ENCODE peak calls at places on chromosome 20, in four cellular contexts. X, R, I and F are unnamed samples.

GRCh38 chr20:48295445-48295903 is 510.2 kb upstream of the SULF2 start:
- DNase-seq in R (peak; percentile 87), I (peak; percentile 87), X (peak; percentile 75), F (peak; percentile 98)

GRCh38 chr20:17678295-17678694 is 3.7 kb downstream of the RRBP1 start:
- DNase-seq in X (no peak), I (peak; percentile 15), R (peak; percentile 52), F (no peak)

GRCh38 chr20:1291191-1291741 is 25.2 kb downstream of the SNPH start:
- DNase-seq in I (peak; percentile 26), X (peak; percentile 19), R (peak; percentile 60), F (no peak)

GRCh38 chr20:45343867-45344721 is 4.1 kb downstream of the SDC4 start:
- DNase-seq in X (peak; percentile 85), R (peak; percentile 93), I (peak; percentile 92), F (peak; percentile 98)

GRCh38 chr20:59470521-59470920 is 133.8 kb upstream of the PHACTR3 start:
- DNase-seq in X (no peak), I (no peak), R (no peak), F (no peak)

GRCh38 chr20:53578492-53579222 is 15.0 kb downstream of the ZNF217 start:
- DNase-seq in I (peak; percentile 95), R (peak; percentile 89), X (peak; percentile 92), F (peak; percentile 100)

GRCh38 chr20:17571153-17571527 is 1.3 kb downstream of the DSTN start:
- DNase-seq in R (no peak), X (no peak), I (peak; percentile 52), F (no peak)

GRCh38 chr20:19785173-19785799 is 27.2 kb downstream of the RIN2 start:
- DNase-seq in X (no peak), I (peak; percentile 56), R (peak; percentile 64), F (no peak)

GRCh38 chr20:63009988-63010769 is 3.4 kb upstream of the BHLHE23 start:
- DNase-seq in I (no peak), R (no peak), X (no peak), F (no peak)

GRCh38 chr20:50596694-50597021 is 86.5 kb downstream of the PTPN1 start:
- DNase-seq in I (no peak), R (no peak), X (no peak), F (no peak)

GRCh38 chr20:13068336-13068735 is 59.6 kb downstream of the SPTLC3 start:
- DNase-seq in R (no peak), X (peak; percentile 46), I (no peak), F (peak; percentile 45)

GRCh38 chr20:38109657-38110524 is 55.2 kb downstream of the TGM2 start:
- DNase-seq in I (peak; percentile 96), X (peak; percentile 75), R (peak; percentile 92), F (peak; percentile 99)

GRCh38 chr20:44615876-44616603 is 33.7 kb downstream of the PKIG start:
- DNase-seq in R (no peak), I (no peak), X (no peak), F (no peak)

GRCh38 chr20:51014797-51015722 is 7.8 kb downstream of the KCNG1 start:
- DNase-seq in X (peak; percentile 80), I (peak; percentile 71), R (peak; percentile 68), F (peak; percentile 90)

GRCh38 chr20:63955281-63955845 is 853 bp downstream of the UCKL1 start:
- DNase-seq in I (peak; percentile 33), R (peak; percentile 57), X (peak; percentile 69), F (peak; percentile 35)

GRCh38 chr20:58700823-58701222 is 8.2 kb downstream of the NPEPL1 start:
- DNase-seq in I (no peak), X (no peak), R (no peak), F (no peak)

GRCh38 chr20:53579581-53580375 is 13.9 kb downstream of the ZNF217 start:
- DNase-seq in X (peak; percentile 42), R (peak; percentile 68), I (peak; percentile 90), F (peak; percentile 99)

GRCh38 chr20:51930775-51931174 is 128.5 kb upstream of the SALL4 start:
- DNase-seq in R (peak; percentile 81), I (peak; percentile 72), X (peak; percentile 68), F (peak; percentile 75)

GRCh38 chr20:53875452-53875851 is 194.9 kb downstream of the BCAS1 start:
- DNase-seq in R (no peak), X (no peak), I (no peak), F (no peak)

GRCh38 chr20:49006446-49006980 is 39.6 kb upstream of the CSE1L start:
- DNase-seq in I (no peak), X (no peak), R (no peak), F (no peak)

GRCh38 chr20:63315240-63315981 is 22.4 kb downstream of the COL20A1 start:
- DNase-seq in I (no peak), X (no peak), R (no peak), F (no peak)

GRCh38 chr20:53755733-53756523 is 162.3 kb upstream of the ZNF217 start:
- DNase-seq in I (no peak), R (no peak), X (no peak), F (no peak)

GRCh38 chr20:4684837-4685413 is 36.8 kb upstream of the PRND start:
- DNase-seq in X (peak; percentile 34), R (peak; percentile 94), I (peak; percentile 76), F (peak; percentile 61)

GRCh38 chr20:25361287-25361683 is 29.4 kb downstream of the ABHD12 start:
- DNase-seq in X (no peak), R (no peak), I (no peak), F (no peak)

GRCh38 chr20:14295238-14295637 is 42.2 kb downstream of the FLRT3 start:
- DNase-seq in I (no peak), X (no peak), R (no peak), F (no peak)

GRCh38 chr20:7301807-7302206 is 534.3 kb downstream of the BMP2 start:
- DNase-seq in X (no peak), I (no peak), R (no peak), F (no peak)

GRCh38 chr20:12166053-12166717 is 248.5 kb downstream of the BTBD3 start:
- DNase-seq in R (peak; percentile 89), I (peak; percentile 96), X (peak; percentile 66), F (peak; percentile 83)

GRCh38 chr20:46937827-46938226 is 43.2 kb downstream of the EYA2 start:
- DNase-seq in I (no peak), X (no peak), R (no peak), F (no peak)

GRCh38 chr20:46940616-46941015 is 46.0 kb downstream of the EYA2 start:
- DNase-seq in X (no peak), I (no peak), R (no peak), F (no peak)

GRCh38 chr20:46939566-46939965 is 44.9 kb downstream of the EYA2 start:
- DNase-seq in R (no peak), I (no peak), X (no peak), F (no peak)

GRCh38 chr20:46937140-46937523 is 42.5 kb downstream of the EYA2 start:
- DNase-seq in X (no peak), R (no peak), I (no peak), F (no peak)

DNA sequence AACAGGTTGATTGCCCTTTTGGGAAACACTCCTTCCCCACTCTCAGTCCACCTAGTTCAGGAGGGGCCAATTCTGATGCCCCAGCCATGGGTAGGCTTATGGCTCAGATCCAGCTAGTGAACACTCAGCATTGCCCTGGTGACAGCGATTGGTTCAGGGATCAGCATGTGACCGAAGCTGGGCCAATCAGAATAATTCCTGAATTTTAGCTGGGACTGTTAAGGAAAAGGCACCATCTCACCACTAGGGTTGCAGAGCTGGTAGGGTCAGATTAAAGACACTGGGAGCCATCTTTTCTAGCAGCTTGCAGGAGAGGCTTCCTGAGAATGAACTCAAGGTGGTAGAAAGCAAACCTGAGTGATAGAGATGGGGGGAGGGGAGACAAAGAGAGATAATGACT is 44.4 kb downstream of the EYA2 start:
- DNase-seq in I (no peak), X (no peak), R (no peak), F (peak; percentile 38)
- H2AFZ ChIP-seq in I (no peak overlapping the region), X (no peak overlapping the region), R (no peak overlapping the region), F (no peak overlapping the region)

DNA sequence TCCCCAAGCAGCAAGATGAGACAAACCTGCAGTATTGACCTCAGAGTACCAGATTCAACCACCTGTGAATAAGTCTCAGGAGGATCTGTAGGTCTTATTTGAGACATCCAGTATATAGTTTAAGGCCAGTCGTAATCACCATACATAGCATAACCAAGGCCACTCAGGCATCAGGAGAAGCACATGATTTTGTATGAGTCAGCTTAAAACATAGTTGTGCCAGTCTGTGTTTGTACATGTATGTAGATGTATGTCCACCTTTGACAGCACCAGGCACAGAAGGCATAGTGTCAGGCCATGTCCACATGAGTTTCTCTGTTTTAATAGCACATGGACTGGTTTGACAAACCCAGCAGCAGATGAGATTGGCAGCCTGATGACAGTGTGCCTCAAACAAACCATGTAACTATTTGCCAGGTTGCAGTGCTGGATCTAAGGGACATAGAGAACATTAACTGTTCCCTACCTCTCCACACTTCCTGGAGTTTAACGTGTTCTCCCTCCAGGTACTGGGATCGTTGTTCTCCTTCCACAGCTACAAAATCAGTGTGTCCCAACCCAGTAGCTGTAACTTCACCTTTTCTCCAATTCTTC is 8.6 kb upstream of the ASIP start:
- DNase-seq in X (no peak), I (no peak), R (no peak), F (no peak)
- H3K4me1 ChIP-seq in X (no peaks in the 10 kb centered on the region), I (no peaks in the 10 kb centered on the region), R (no peaks in the 10 kb centered on the region), F (no peaks in the 10 kb centered on the region)

GRCh38 chr20:37032077-37032476 is 63.7 kb downstream of the RBL1 start:
- DNase-seq in X (no peak), I (no peak), R (no peak), F (no peak)
- H3K27ac ChIP-seq in X (no peak overlapping the region), I (no peak overlapping the region), R (no peak overlapping the region), F (no peak overlapping the region)

GRCh38 chr20:56628015-56628872 is 862 bp upstream of the TFAP2C start:
- DNase-seq in X (peak; percentile 35), R (peak; percentile 50), I (no peak), F (peak; percentile 45)
- H2AFZ ChIP-seq in X (peak overlapping the region; percentile 73), R (no peak overlapping the region), I (no peak overlapping the region), F (peak overlapping the region; percentile 93)

DNA sequence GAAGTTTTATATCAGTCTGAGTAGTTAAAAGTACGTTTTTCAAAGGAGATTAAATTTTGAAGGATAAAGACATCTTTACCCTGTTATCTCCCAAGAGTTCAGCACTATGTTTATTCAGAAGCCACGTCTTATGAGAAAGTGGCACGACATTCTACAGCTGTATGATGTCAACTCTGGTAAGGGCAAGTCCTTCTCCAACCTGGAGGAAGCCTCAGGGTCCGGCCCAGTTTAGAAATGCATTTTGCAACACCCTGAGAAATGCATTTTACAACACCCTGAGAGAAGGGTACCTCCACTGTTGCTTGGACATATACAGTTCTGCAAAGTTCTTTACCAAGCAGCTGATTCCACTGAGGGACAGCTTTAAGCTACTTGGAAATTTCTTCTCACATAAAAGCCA is 17.6 kb downstream of the NAPB start:
- DNase-seq in I (peak; percentile 40), R (peak; percentile 86), X (peak; percentile 22), F (no peak)
- H3K4me1 ChIP-seq in I (peaks cover 3% of the 10 kb centered on the region), R (peaks cover 1% of the 10 kb centered on the region), X (peaks cover 5% of the 10 kb centered on the region), F (no peaks in the 10 kb centered on the region)

GRCh38 chr20:31694842-31695593 is 27.6 kb downstream of the BCL2L1 start:
- DNase-seq in X (no peak), I (no peak), R (no peak), F (peak; percentile 1)
- H3K27ac ChIP-seq in X (peak overlapping the region; percentile 80), I (peak overlapping the region; percentile 54), R (peak overlapping the region; percentile 77), F (peak overlapping the region; percentile 86)

GRCh38 chr20:10571313-10571815 is 102.4 kb downstream of the JAG1 start:
- DNase-seq in I (no peak), X (no peak), R (no peak), F (no peak)
- H2AFZ ChIP-seq in I (no peak overlapping the region), X (no peak overlapping the region), R (no peak overlapping the region), F (no peak overlapping the region)